ENCODE peak calls at places on chromosomes 6 and 20, in four cellular contexts. I is A673, M is neural progenitor cell, V is mammary epithelial cell. B is an unnamed sample.

GRCh38 chr6:148389086-148389485 is 46.4 kb downstream of the SASH1 start:
- DNase-seq in M (no peak), V (no peak), I (no peak), B (no peak)

GRCh38 chr20:47146703-47147102 is 209.8 kb downstream of the ZMYND8 start:
- DNase-seq in V (peak), M (peak), I (no peak), B (no peak)

GRCh38 chr6:96809119-96809518 is 28.2 kb downstream of the GPR63 start:
- DNase-seq in M (no peak), I (no peak), V (no peak), B (no peak)

GRCh38 chr20:11271920-11272594 is 598.3 kb upstream of the JAG1 start:
- DNase-seq in I (no peak), M (peak), V (no peak), B (no peak)

GRCh38 chr20:63141531-63141930 is 74.4 kb downstream of the YTHDF1 start:
- DNase-seq in I (no peak), M (no peak), V (no peak), B (no peak)

GRCh38 chr20:53579581-53580375 is 13.9 kb downstream of the ZNF217 start:
- DNase-seq in I (peak), M (no peak), V (peak), B (no peak)

GRCh38 chr6:34674268-34674639 is 22.3 kb downstream of the ILRUN start:
- DNase-seq in I (no peak), V (no peak), M (no peak), B (no peak)

GRCh38 chr6:26355366-26355765 is 9.6 kb upstream of the BTN3A2 start:
- DNase-seq in I (no peak), V (no peak), M (no peak), B (no peak)

GRCh38 chr20:38671701-38672292 is 52.5 kb upstream of the SLC32A1 start:
- DNase-seq in V (no peak), M (no peak), I (no peak), B (no peak)

GRCh38 chr6:41040101-41040910 is 1.3 kb upstream of the UNC5CL start:
- DNase-seq in V (peak), M (no peak), I (no peak), B (peak)

GRCh38 chr20:46468508-46468907 is 44.9 kb downstream of the ZNF334 start:
- DNase-seq in I (no peak), V (no peak), M (peak), B (no peak)

GRCh38 chr20:20759132-20759531 is 46.7 kb upstream of the RALGAPA2 start:
- DNase-seq in M (no peak), V (no peak), I (no peak), B (no peak)

DNA sequence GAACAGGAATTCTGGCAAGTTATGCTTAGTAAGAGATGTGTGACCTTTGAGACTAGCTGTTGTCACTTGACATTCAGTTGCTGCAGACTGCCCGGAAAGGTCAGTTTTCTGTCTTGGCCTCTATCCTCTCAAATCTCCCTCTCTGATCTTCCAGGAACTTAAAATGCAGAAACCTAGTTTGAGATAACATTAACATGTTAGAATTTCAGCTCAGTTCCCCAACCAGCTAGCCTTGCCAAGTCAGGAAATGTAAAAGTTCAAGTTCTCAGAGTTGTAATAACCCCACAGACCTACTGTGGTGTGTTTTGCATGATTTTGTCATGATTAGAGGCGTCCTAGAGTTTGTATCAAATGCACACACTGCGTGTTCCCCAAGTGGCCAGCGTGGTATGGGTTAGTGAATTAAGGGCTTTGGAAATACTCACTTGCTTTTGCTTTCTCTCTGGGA is 46.6 kb downstream of the DUSP22 start:
- DNase-seq in M (no peak), I (no peak), V (no peak), B (no peak)
- TF ChIP-seq CTCF in M (no peak), I (no peak), V (no peak), B (no peak)

GRCh38 chr20:22386300-22386623 is 198.1 kb downstream of the FOXA2 start:
- DNase-seq in V (no peak), I (no peak), M (no peak), B (no peak)

GRCh38 chr20:22387452-22387851 is 196.9 kb downstream of the FOXA2 start:
- DNase-seq in M (no peak), V (peak), I (no peak), B (no peak)

GRCh38 chr20:22383156-22383555 is 201.2 kb downstream of the FOXA2 start:
- DNase-seq in M (no peak), V (no peak), I (no peak), B (no peak)

GRCh38 chr20:22384978-22385377 is 199.4 kb downstream of the FOXA2 start:
- DNase-seq in M (no peak), I (no peak), V (no peak), B (no peak)

GRCh38 chr20:22385602-22386299 is 198.6 kb downstream of the FOXA2 start:
- DNase-seq in I (no peak), M (peak), V (peak), B (no peak)
- TF ChIP-seq CTCF in I (no peak), M (peak), V (peak), B (peak)

DNA sequence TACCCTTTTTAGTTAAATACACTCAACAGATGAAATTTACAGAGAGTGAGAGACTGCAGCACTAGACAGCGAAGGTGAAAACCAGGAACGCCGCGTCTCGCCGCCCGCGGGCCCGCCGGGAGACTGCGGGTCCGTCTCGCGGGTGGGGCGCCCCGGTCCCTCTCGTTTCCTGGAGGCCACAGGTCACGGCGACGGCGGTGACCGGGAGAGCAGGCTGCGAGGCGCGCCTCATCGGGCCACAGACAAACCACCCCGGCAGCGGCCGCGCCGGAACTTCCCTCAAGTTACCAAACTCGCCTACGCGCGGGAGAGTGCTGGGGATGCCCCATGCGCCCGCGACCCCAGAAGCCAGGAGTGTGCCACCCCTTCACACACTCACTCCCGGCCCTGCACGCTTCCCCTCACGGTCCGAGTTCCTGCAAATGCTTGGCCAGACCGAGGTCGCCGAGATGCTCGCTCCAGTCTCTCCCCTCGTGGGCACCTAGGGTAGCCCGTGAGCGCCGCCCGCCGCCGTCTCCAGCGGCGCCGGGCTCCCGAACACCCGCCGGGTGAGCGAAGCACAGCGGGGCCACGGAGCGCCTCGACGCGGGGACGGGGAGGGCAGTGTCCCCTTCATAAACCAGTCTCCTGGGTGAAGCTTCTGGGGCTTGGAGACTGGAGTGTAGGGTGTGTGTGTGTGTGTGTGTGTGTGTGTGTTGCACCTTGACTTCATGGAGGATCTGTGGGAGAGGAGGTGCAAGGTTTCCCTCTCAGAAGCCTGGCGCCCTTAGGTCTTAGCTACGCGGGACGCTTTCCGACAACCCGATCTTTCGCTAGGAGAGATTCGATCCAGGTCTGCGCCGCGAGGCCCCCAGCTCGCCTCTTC is 1.4 kb downstream of the BACH2 start:
- DNase-seq in I (peak), V (peak), M (peak), B (peak)
- TF ChIP-seq CTCF in I (no peak), V (peak), M (no peak), B (no peak)

GRCh38 chr6:167077241-167077932 is 45.5 kb upstream of the CCR6 start:
- DNase-seq in M (peak), V (no peak), I (no peak), B (no peak)

GRCh38 chr6:167078745-167079144 is 44.2 kb upstream of the CCR6 start:
- DNase-seq in M (no peak), I (no peak), V (no peak), B (no peak)

DNA sequence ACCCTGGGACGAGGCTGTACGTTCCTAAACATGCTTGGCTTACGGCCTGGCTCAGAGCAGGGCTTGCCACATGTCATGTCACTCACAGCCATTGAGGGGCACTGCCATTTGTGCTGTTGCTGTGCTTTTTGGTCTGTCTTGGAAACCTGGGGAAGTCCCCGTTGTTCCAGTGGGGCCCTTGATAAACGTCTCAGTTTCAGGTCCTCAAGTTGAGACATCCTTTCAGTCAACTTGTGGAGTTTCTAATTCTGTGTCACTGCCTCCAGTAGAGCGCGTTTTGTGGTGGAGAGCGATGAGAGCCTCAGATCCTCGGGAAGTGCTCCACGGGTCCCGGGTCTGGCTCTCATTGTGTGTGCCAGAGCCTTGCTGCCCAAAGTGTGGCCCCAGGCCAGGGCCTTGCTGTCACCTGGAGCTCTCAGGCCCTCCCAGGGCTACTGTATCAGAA is 43.0 kb upstream of the CCR6 start:
- DNase-seq in V (no peak), M (no peak), I (no peak), B (no peak)
- TF ChIP-seq CTCF in V (no peak), M (peak), I (no peak), B (no peak)

GRCh38 chr20:60271597-60271996 is 313.4 kb downstream of the CDH26 start:
- DNase-seq in I (no peak), V (no peak), M (peak), B (no peak)
- TF ChIP-seq CTCF in I (peak), V (peak), M (peak), B (peak)

GRCh38 chr20:36670665-36671357 is 24.8 kb upstream of the SLA2 start:
- DNase-seq in V (no peak), M (no peak), I (no peak), B (no peak)

GRCh38 chr20:36663026-36663425 is 17.0 kb upstream of the SLA2 start:
- DNase-seq in V (no peak), I (no peak), M (no peak), B (no peak)

DNA sequence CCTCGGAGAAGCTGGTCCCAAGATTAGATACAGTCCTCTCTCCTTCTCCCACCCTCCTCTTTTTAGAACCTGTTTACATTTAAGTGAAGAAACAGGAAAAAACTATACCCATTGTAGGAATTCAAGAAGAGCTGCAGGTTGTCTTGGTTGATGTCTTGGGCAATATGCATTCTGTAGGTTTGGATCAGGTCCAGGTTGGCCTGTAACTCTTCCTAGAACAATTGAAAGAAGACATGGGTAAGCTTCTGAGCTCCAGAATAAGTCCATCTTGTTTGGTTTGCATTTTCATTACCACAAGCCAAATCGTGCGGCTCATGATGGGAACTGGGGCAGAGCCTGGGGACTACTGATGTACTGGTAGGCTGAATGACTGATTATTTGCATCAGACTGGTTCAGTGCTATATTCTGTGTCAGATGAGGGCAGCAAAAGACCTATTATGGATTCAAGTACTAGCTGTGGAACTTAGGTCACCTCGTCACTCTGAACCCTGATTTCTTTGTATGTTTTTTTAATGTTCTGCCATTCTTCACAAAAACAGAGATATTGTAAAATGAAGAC is 20.3 kb upstream of the SLA2 start:
- DNase-seq in M (no peak), I (peak), V (no peak), B (no peak)
- TF ChIP-seq CTCF in M (peak), I (peak), V (peak), B (peak)

DNA sequence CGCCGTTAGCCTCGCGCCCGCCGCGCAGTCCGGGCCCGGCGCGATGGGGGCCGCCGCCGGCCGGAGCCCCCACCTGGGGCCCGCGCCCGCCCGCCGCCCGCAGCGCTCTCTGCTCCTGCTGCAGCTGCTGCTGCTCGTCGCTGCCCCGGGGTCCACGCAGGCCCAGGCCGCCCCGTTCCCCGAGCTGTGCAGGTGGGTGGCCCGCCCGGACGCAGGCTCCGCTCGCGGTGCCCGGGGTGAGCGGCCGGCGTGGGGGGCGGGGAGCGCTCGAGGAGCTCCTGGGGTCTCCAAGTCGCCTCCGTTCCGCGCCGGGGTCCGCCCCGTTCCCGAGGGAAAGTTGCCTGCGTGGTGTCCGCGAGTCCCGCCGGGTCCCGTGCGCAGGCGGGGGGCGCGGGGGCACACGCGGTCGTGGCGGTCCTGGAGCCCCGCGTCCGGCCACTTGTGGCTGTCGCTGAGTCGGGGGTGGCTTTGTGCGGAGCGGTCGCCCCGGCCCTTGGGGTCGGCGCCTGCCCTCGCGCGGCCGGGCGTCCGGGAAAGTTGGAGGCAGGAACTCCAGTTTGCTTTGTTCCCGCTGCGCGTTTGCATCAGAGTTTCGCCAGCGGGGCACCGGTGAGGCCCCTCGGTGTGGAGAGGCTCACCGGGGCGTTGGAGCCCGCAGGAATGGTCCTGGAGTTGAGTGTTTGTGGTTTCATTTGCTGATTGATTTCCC is 476 bp downstream of the IGF2R start:
- DNase-seq in V (peak), M (peak), I (no peak), B (peak)
- TF ChIP-seq CTCF in V (no peak), M (peak), I (no peak), B (no peak)

GRCh38 chr6:151321438-151321837 is 69.9 kb downstream of the ZBTB2 start:
- DNase-seq in I (no peak), M (no peak), V (no peak), B (no peak)

GRCh38 chr6:151320140-151320539 is 71.2 kb downstream of the ZBTB2 start:
- DNase-seq in M (no peak), I (no peak), V (no peak), B (no peak)

GRCh38 chr6:151317206-151317994 is 74.0 kb downstream of the ZBTB2 start:
- DNase-seq in V (peak), I (no peak), M (no peak), B (no peak)

GRCh38 chr6:151322570-151322969 is 68.8 kb downstream of the ZBTB2 start:
- DNase-seq in V (peak), I (no peak), M (no peak), B (no peak)

GRCh38 chr6:151317995-151318365 is 73.4 kb downstream of the ZBTB2 start:
- DNase-seq in M (no peak), I (no peak), V (peak), B (no peak)
- TF ChIP-seq CTCF in M (no peak), I (no peak), V (no peak), B (no peak)

DNA sequence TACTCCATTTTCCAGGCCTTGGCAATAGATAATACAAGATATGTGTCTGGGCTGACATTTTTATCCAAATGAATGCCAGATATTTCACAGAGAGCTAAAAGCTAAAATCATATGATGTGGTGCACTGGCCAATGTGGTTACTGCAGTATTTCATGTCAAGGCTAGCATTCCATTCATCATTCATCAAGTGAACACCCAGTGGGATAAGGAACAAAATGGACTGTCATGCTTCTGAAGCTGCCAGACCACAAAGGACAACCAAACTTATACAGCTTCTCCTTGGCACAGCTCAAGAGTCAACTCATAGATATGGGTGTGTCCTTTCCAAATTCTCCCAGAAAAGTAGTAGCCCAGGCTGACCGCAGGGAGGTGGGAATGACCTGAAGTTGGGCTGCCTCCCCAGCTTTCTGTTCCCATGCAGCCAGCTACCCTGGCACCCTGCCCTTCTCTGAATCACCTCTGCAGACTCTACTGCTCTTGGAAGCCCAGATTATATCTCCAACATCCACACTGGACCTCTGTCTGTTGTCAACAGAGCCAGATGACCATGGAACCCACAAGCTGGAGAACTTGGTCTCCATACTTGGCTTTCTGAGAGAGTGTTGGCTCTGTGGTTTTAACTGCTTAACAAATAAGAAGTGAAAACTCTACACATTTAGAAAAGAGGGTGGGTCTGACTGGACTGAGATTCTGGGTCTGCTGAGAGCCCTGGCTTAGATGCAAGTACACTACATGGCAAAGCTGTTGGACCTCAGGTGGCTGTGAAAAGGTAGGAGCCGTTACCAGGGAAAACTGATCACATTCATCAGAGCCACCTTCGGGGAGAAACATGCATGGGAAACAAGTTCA is 122.8 kb downstream of the ALDH8A1 start:
- DNase-seq in M (no peak), I (no peak), V (peak), B (no peak)
- TF ChIP-seq CTCF in M (no peak), I (no peak), V (peak), B (no peak)

GRCh38 chr20:12391099-12391498 is 473.4 kb downstream of the BTBD3 start:
- DNase-seq in I (no peak), M (no peak), V (no peak), B (no peak)

GRCh38 chr20:12395404-12396159 is 477.9 kb downstream of the BTBD3 start:
- DNase-seq in V (no peak), I (no peak), M (no peak), B (no peak)

GRCh38 chr20:12394786-12395185 is 477.1 kb downstream of the BTBD3 start:
- DNase-seq in M (peak), I (no peak), V (peak), B (no peak)
- TF ChIP-seq CTCF in M (no peak), I (no peak), V (peak), B (no peak)